ENCODE peak calls at places on chromosomes 1 and 21, in six cellular contexts. G, H, E, F, B and Z are unnamed samples.

GRCh38 chr1:8814870-8815269 is 2.6 kb downstream of the RERE start:
- DNase-seq in G (no peak), H (no peak), E (no peak), F (no peak), B (no peak), Z (no peak)

GRCh38 chr1:117570988-117571409 is 34.8 kb upstream of the TENT5C start:
- DNase-seq in G (no peak), H (no peak), E (no peak), F (peak), B (no peak), Z (peak)

GRCh38 chr1:183218981-183219621 is 33.0 kb downstream of the LAMC2 start:
- DNase-seq in G (peak), H (no peak), E (peak), F (no peak), B (no peak), Z (no peak)

GRCh38 chr21:46153259-46154154 is 1.9 kb downstream of the FTCD start:
- DNase-seq in G (peak), H (no peak), E (peak), F (peak), B (peak), Z (peak)

GRCh38 chr1:61642475-61643232 is 82.3 kb downstream of the TM2D1 start:
- DNase-seq in G (no peak), H (no peak), E (no peak), F (peak), B (no peak), Z (no peak)

GRCh38 chr1:72282271-72282656 is at the start of gene NEGR1:
- DNase-seq in G (peak), H (no peak), E (peak), F (peak), B (peak), Z (peak)

GRCh38 chr1:85612704-85613361 is 32.3 kb downstream of the CCN1 start:
- DNase-seq in G (no peak), H (peak), E (peak), F (peak), B (no peak), Z (no peak)

GRCh38 chr1:168520052-168520751 is 23.6 kb downstream of the XCL2 start:
- DNase-seq in G (peak), H (no peak), E (no peak), F (no peak), B (no peak), Z (no peak)

GRCh38 chr1:207056673-207057072 is 3.6 kb downstream of the PFKFB2 start:
- DNase-seq in G (no peak), H (no peak), E (no peak), F (no peak), B (no peak), Z (no peak)

GRCh38 chr1:203640723-203641523 is 14.3 kb downstream of the ATP2B4 start:
- DNase-seq in G (no peak), H (no peak), E (no peak), F (no peak), B (no peak), Z (no peak)

GRCh38 chr1:109788695-109789521 is 25.2 kb upstream of the EPS8L3 start:
- DNase-seq in G (no peak), H (no peak), E (no peak), F (peak), B (no peak), Z (no peak)

GRCh38 chr1:66505671-66506392 is 28.1 kb upstream of the SGIP1 start:
- DNase-seq in G (no peak), H (no peak), E (peak), F (no peak), B (no peak), Z (no peak)

GRCh38 chr1:51305371-51305823 is 25.0 kb downstream of the TTC39A start:
- DNase-seq in G (no peak), H (no peak), E (no peak), F (no peak), B (no peak), Z (no peak)

GRCh38 chr1:110548381-110548780 is 29.4 kb upstream of the KCNA10 start:
- DNase-seq in G (no peak), H (no peak), E (peak), F (peak), B (no peak), Z (no peak)

GRCh38 chr21:42621828-42622199 is 31.6 kb upstream of the PDE9A start:
- DNase-seq in G (no peak), H (no peak), E (no peak), F (no peak), B (no peak), Z (no peak)

GRCh38 chr1:10968411-10968826 is 44.0 kb upstream of the TARDBP start:
- DNase-seq in G (no peak), H (no peak), E (no peak), F (peak), B (no peak), Z (no peak)

GRCh38 chr1:230976825-230977747 is 1.6 kb downstream of the TTC13 start:
- DNase-seq in G (peak), H (no peak), E (no peak), F (no peak), B (no peak), Z (no peak)

GRCh38 chr1:152880316-152880715 is 2.2 kb downstream of the SMCP start:
- DNase-seq in G (no peak), H (no peak), E (no peak), F (no peak), B (no peak), Z (no peak)

GRCh38 chr1:111690306-111690617 is 48.9 kb downstream of the INKA2 start:
- DNase-seq in G (no peak), H (peak), E (peak), F (peak), B (no peak), Z (peak)

GRCh38 chr1:48789903-48790302 is 13.2 kb upstream of the BEND5 start:
- DNase-seq in G (no peak), H (no peak), E (peak), F (peak), B (no peak), Z (no peak)

GRCh38 chr1:216531308-216532239 is 108.3 kb upstream of the USH2A start:
- DNase-seq in G (no peak), H (no peak), E (peak), F (peak), B (no peak), Z (no peak)

GRCh38 chr1:209513226-209513625 is 70.3 kb upstream of the CAMK1G start:
- DNase-seq in G (no peak), H (no peak), E (peak), F (peak), B (no peak), Z (no peak)

GRCh38 chr1:229625893-229626831 is at the start of the genes TAF5L and URB2:
- DNase-seq in G (peak), H (peak), E (peak), F (peak), B (peak), Z (peak)

GRCh38 chr1:245074232-245074747 is 80.5 kb upstream of the KIF26B start:
- DNase-seq in G (no peak), H (no peak), E (peak), F (peak), B (no peak), Z (no peak)

GRCh38 chr1:119779869-119780356 is 11.2 kb upstream of the HMGCS2 start:
- DNase-seq in G (no peak), H (no peak), E (peak), F (peak), B (no peak), Z (no peak)

GRCh38 chr1:115833806-115834205 is 7.1 kb downstream of the NHLH2 start:
- DNase-seq in G (no peak), H (no peak), E (no peak), F (no peak), B (no peak), Z (no peak)

GRCh38 chr1:3725366-3725765 is 26.9 kb upstream of the CCDC27 start:
- DNase-seq in G (no peak), H (no peak), E (no peak), F (no peak), B (no peak), Z (no peak)

DNA sequence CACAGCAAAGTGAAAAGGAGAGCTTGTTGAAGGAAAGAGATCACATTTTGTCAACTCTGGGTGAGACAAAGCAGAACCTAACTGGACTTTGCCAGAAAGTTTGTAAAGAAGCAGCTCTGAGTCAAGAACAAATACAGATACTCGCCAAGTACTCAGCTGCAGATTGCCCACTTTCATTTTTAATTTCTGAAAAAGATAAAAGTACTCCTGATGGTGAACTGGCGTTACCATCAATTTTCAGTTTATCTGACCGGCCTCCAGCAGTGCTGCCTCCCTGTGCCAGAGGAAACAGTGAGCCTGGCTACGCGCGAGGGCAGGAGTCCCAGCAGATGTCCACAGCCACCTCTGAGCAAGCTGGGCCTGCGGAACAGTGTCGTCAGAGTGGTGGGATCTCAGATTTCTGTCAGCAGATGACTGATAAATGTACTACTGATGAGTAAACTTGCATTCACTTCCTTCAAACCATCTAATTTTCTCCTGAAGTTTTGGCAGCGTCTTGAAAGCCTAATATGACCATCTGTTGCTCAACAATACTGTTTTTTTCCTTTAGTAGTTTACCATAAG is 43.8 kb downstream of the BACH1 start:
- DNase-seq in G (no peak), H (peak), E (peak), F (peak), B (no peak), Z (no peak)
- TF ChIP-seq CTCF in G (no peak), H (no peak), E (no peak), F (peak), B (no peak), Z (no peak)

GRCh38 chr1:25361901-25362300 is 23.8 kb downstream of the TMEM50A start:
- DNase-seq in G (no peak), H (peak), E (no peak), F (no peak), B (no peak), Z (no peak)
- H3K4me3 ChIP-seq in G (no peak), H (no peak), E (no peak), F (no peak), B (no peak), Z (no peak)

GRCh38 chr1:178098262-178098661 is 4.4 kb downstream of the RASAL2 start:
- DNase-seq in G (no peak), H (no peak), E (no peak), F (no peak), B (no peak), Z (no peak)

GRCh38 chr1:178107823-178108222 is 13.9 kb downstream of the RASAL2 start:
- DNase-seq in G (no peak), H (no peak), E (no peak), F (no peak), B (no peak), Z (no peak)

GRCh38 chr1:178101266-178101630 is 7.3 kb downstream of the RASAL2 start:
- DNase-seq in G (no peak), H (no peak), E (no peak), F (no peak), B (no peak), Z (no peak)

GRCh38 chr1:178101654-178102053 is 7.8 kb downstream of the RASAL2 start:
- DNase-seq in G (no peak), H (no peak), E (no peak), F (no peak), B (no peak), Z (no peak)

GRCh38 chr1:178102218-178102617 is 8.3 kb downstream of the RASAL2 start:
- DNase-seq in G (no peak), H (no peak), E (no peak), F (no peak), B (no peak), Z (no peak)
- TF ChIP-seq CTCF in G (no peak), H (no peak), E (no peak), F (no peak), B (no peak), Z (no peak)

GRCh38 chr1:40384413-40384762 is 10.9 kb downstream of the SMAP2 start:
- DNase-seq in G (no peak), H (no peak), E (no peak), F (peak), B (no peak), Z (no peak)

GRCh38 chr1:40383095-40383487 is 9.6 kb downstream of the SMAP2 start:
- DNase-seq in G (no peak), H (no peak), E (peak), F (no peak), B (no peak), Z (no peak)

GRCh38 chr1:40384887-40385286 is 11.4 kb downstream of the SMAP2 start:
- DNase-seq in G (no peak), H (no peak), E (no peak), F (no peak), B (no peak), Z (no peak)

GRCh38 chr1:40382601-40383000 is 9.1 kb downstream of the SMAP2 start:
- DNase-seq in G (no peak), H (no peak), E (no peak), F (no peak), B (no peak), Z (no peak)

GRCh38 chr1:40383488-40384412 is 10.2 kb downstream of the SMAP2 start:
- DNase-seq in G (no peak), H (no peak), E (peak), F (peak), B (no peak), Z (no peak)
- H3K4me3 ChIP-seq in G (peak), H (no peak), E (no peak), F (peak), B (no peak), Z (peak)

GRCh38 chr1:44351289-44351688 is 3.8 kb downstream of the ERI3 start:
- DNase-seq in G (no peak), H (no peak), E (no peak), F (no peak), B (no peak), Z (no peak)

GRCh38 chr1:44348046-44348628 is 6.9 kb downstream of the ERI3 start:
- DNase-seq in G (no peak), H (no peak), E (no peak), F (no peak), B (no peak), Z (no peak)

GRCh38 chr1:44345187-44345775 is 9.8 kb downstream of the ERI3 start:
- DNase-seq in G (no peak), H (no peak), E (no peak), F (no peak), B (no peak), Z (no peak)

GRCh38 chr1:44347280-44347679 is 7.8 kb downstream of the ERI3 start:
- DNase-seq in G (no peak), H (peak), E (peak), F (no peak), B (no peak), Z (no peak)

GRCh38 chr1:44346184-44346583 is 8.9 kb downstream of the ERI3 start:
- DNase-seq in G (no peak), H (no peak), E (no peak), F (no peak), B (no peak), Z (peak)
- TF ChIP-seq CTCF in G (no peak), H (no peak), E (no peak), F (no peak), B (no peak), Z (no peak)

DNA sequence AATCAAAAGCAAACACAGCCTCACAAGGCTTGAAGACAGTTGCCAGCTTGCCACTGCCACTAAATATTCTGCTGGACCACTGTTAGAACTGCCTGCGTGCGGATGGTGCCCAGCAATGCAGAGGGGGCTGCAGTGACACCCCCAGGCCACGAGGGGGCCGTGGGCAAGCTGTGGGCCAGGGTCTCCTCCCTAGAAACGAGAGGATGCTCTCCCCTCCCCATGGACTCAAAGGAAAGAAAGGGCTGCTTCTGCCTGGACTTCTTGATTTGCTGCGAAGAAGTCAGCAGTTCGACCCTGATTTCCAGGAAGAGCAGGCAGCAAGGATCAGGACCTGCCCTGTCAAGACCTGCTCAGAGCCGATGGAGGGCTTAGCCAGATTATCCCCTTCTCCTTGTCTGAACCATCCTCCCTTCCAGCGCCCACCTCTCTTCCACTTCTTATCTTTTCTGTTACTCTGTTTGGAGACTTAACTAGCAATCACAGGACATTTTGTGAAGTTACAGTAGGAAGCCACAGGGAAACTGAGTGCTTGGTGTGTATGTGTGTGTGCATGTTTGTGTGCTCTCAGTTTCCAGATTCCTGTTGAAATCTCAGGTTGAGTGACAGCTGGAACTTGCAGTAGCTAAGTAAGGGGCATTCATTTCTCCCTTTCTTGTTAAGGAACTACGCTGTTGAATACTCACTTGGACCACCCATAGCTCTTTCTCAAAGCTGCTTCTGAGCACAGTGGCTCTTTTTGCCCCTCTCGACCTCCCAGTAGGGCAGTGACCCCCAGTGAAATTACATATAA is 2.7 kb downstream of the MAN1C1 start:
- DNase-seq in G (peak), H (no peak), E (peak), F (peak), B (peak), Z (peak)
- H3K4me3 ChIP-seq in G (peak), H (no peak), E (peak), F (no peak), B (no peak), Z (peak)

DNA sequence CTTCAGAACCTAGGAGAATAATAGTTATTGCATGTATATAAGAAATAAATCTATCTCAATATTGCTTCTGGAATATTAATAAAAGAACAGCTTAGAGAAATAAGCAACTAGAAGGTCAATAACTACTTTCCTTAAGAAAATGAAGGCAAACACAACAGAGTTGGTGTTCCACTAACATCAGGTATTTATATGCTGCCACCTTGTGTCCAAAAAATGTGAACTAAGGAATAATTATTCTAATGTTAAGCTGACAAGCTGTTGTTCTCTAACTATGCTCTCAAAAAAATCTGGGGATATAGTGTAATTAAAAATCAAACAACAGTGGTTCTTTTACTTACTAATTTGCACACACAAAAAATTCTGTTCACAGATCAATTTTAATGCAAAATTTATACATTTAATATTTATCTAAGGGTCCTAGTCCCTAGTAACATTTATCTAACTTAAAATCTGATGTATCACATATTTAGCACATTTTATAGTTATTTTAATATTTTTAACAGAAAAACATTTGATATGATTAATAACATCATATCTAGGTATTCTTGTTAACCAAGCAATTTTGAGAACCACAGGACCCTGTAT is 39.6 kb downstream of the UCHL5 start:
- DNase-seq in G (no peak), H (no peak), E (peak), F (peak), B (no peak), Z (no peak)
- TF ChIP-seq CTCF in G (peak), H (peak), E (peak), F (peak), B (no peak), Z (peak)